ENCODE peak calls at places on chromosomes 7 and 10, in four cellular contexts. One of them, this sample, is unnamed.

GRCh38 chr7:111198255-111198654 is 107.3 kb downstream of the LRRN3 start:
- DNase-seq in KBM-7: peak; percentile 1
- DNase-seq in activated CD4-positive, alpha-beta T cell treated with anti-CD3 and anti-CD28 coated beads, Interleukin-2, amount 10 ng/mL, durations not matched to agents 24 days and 14 days: no peak
- DNase-seq in non-pigmented ciliary epithelial cell: peak; percentile 100
- DNase-seq in this sample: no peak

GRCh38 chr10:102004376-102004775 is 51.6 kb downstream of the ARMH3 start:
- DNase-seq in KBM-7: no peak
- DNase-seq in activated CD4-positive, alpha-beta T cell treated with anti-CD3 and anti-CD28 coated beads, Interleukin-2, amount 10 ng/mL, durations not matched to agents 24 days and 14 days: no peak
- DNase-seq in non-pigmented ciliary epithelial cell: peak; percentile 57
- DNase-seq in this sample: no peak

GRCh38 chr10:117360994-117361667 is 14.1 kb downstream of the PDZD8 start:
- DNase-seq in KBM-7: no peak
- DNase-seq in activated CD4-positive, alpha-beta T cell treated with anti-CD3 and anti-CD28 coated beads, Interleukin-2, amount 10 ng/mL, durations not matched to agents 24 days and 14 days: no peak
- DNase-seq in non-pigmented ciliary epithelial cell: no peak
- DNase-seq in this sample: no peak

GRCh38 chr7:107660381-107661080 is at the start of gene SLC26A4:
- DNase-seq in KBM-7: peak; percentile 18
- DNase-seq in activated CD4-positive, alpha-beta T cell treated with anti-CD3 and anti-CD28 coated beads, Interleukin-2, amount 10 ng/mL, durations not matched to agents 24 days and 14 days: peak; percentile 82
- DNase-seq in non-pigmented ciliary epithelial cell: no peak
- DNase-seq in this sample: peak; percentile 39

GRCh38 chr7:30548762-30549344 is 44.2 kb upstream of the GGCT start:
- DNase-seq in KBM-7: peak; percentile 71
- DNase-seq in activated CD4-positive, alpha-beta T cell treated with anti-CD3 and anti-CD28 coated beads, Interleukin-2, amount 10 ng/mL, durations not matched to agents 24 days and 14 days: peak; percentile 78
- DNase-seq in non-pigmented ciliary epithelial cell: no peak
- DNase-seq in this sample: peak; percentile 54

GRCh38 chr10:132811891-132812481 is 26.0 kb upstream of the NKX6-2 start:
- DNase-seq in KBM-7: no peak
- DNase-seq in activated CD4-positive, alpha-beta T cell treated with anti-CD3 and anti-CD28 coated beads, Interleukin-2, amount 10 ng/mL, durations not matched to agents 24 days and 14 days: no peak
- DNase-seq in non-pigmented ciliary epithelial cell: no peak
- DNase-seq in this sample: peak; percentile 36

GRCh38 chr10:61752111-61753011 is 89.6 kb downstream of the CABCOCO1 start:
- DNase-seq in KBM-7: peak; percentile 68
- DNase-seq in activated CD4-positive, alpha-beta T cell treated with anti-CD3 and anti-CD28 coated beads, Interleukin-2, amount 10 ng/mL, durations not matched to agents 24 days and 14 days: no peak
- DNase-seq in non-pigmented ciliary epithelial cell: no peak
- DNase-seq in this sample: no peak

GRCh38 chr10:4740471-4740870 is 85.5 kb upstream of the AKR1E2 start:
- DNase-seq in KBM-7: no peak
- DNase-seq in activated CD4-positive, alpha-beta T cell treated with anti-CD3 and anti-CD28 coated beads, Interleukin-2, amount 10 ng/mL, durations not matched to agents 24 days and 14 days: no peak
- DNase-seq in non-pigmented ciliary epithelial cell: no peak
- DNase-seq in this sample: no peak

GRCh38 chr7:7992502-7992901 is 23.9 kb downstream of the GLCCI1 start:
- DNase-seq in KBM-7: no peak
- DNase-seq in activated CD4-positive, alpha-beta T cell treated with anti-CD3 and anti-CD28 coated beads, Interleukin-2, amount 10 ng/mL, durations not matched to agents 24 days and 14 days: no peak
- DNase-seq in non-pigmented ciliary epithelial cell: no peak
- DNase-seq in this sample: no peak

GRCh38 chr7:11726251-11727155 is 105.5 kb downstream of the THSD7A start:
- DNase-seq in KBM-7: no peak
- DNase-seq in activated CD4-positive, alpha-beta T cell treated with anti-CD3 and anti-CD28 coated beads, Interleukin-2, amount 10 ng/mL, durations not matched to agents 24 days and 14 days: no peak
- DNase-seq in non-pigmented ciliary epithelial cell: no peak
- DNase-seq in this sample: peak; percentile 50

GRCh38 chr10:33145451-33146188 is 187.6 kb upstream of the ITGB1 start:
- DNase-seq in KBM-7: no peak
- DNase-seq in activated CD4-positive, alpha-beta T cell treated with anti-CD3 and anti-CD28 coated beads, Interleukin-2, amount 10 ng/mL, durations not matched to agents 24 days and 14 days: no peak
- DNase-seq in non-pigmented ciliary epithelial cell: no peak
- DNase-seq in this sample: no peak

GRCh38 chr7:11319491-11320274 is 346.0 kb downstream of the PHF14 start:
- DNase-seq in KBM-7: no peak
- DNase-seq in activated CD4-positive, alpha-beta T cell treated with anti-CD3 and anti-CD28 coated beads, Interleukin-2, amount 10 ng/mL, durations not matched to agents 24 days and 14 days: no peak
- DNase-seq in non-pigmented ciliary epithelial cell: no peak
- DNase-seq in this sample: no peak

GRCh38 chr7:127678947-127679346 is 27.0 kb downstream of the SND1 start:
- DNase-seq in KBM-7: no peak
- DNase-seq in activated CD4-positive, alpha-beta T cell treated with anti-CD3 and anti-CD28 coated beads, Interleukin-2, amount 10 ng/mL, durations not matched to agents 24 days and 14 days: peak; percentile 67
- DNase-seq in non-pigmented ciliary epithelial cell: no peak
- DNase-seq in this sample: no peak

GRCh38 chr7:153524070-153524601 is 528.1 kb upstream of the DPP6 start:
- DNase-seq in KBM-7: no peak
- DNase-seq in activated CD4-positive, alpha-beta T cell treated with anti-CD3 and anti-CD28 coated beads, Interleukin-2, amount 10 ng/mL, durations not matched to agents 24 days and 14 days: no peak
- DNase-seq in non-pigmented ciliary epithelial cell: no peak
- DNase-seq in this sample: peak; percentile 63

This sample was measured in Right ventricle myocardium superior.